ENCODE peak calls at places on chromosome 14, in five cellular contexts. C, W, S, I and Q are unnamed samples.
A peak's percentile ranks its signal among the peaks of the same experiment; 100 is the strongest.

GRCh38 chr14:104928391-104929133 is 3.9 kb downstream of the PLD4 start:
- DNase-seq in C (no peak), W (no peak), S (no peak), I (no peak), Q (no peak)

GRCh38 chr14:62824086-62824485 is 221.2 kb downstream of the KCNH5 start:
- DNase-seq in C (no peak), W (no peak), S (no peak), I (no peak), Q (no peak)

GRCh38 chr14:31208546-31209424 is 1.2 kb upstream of the HECTD1 start:
- DNase-seq in C (no peak), W (no peak), S (no peak), I (no peak), Q (peak; percentile 9)

GRCh38 chr14:54338696-54339317 is 58.0 kb upstream of the CDKN3 start:
- DNase-seq in C (no peak), W (peak; percentile 18), S (peak; percentile 78), I (peak; percentile 19), Q (peak; percentile 18)

GRCh38 chr14:68860771-68861170 is 67.9 kb upstream of the ZFP36L1 start:
- DNase-seq in C (no peak), W (no peak), S (no peak), I (no peak), Q (no peak)

GRCh38 chr14:42930058-42930457 is 1323.4 kb downstream of the LRFN5 start:
- DNase-seq in C (no peak), W (no peak), S (no peak), I (no peak), Q (no peak)

GRCh38 chr14:87990687-87991086 is 2.3 kb downstream of the GALC start:
- DNase-seq in C (no peak), W (no peak), S (no peak), I (no peak), Q (peak; percentile 8)

GRCh38 chr14:42628591-42628990 is 1021.9 kb downstream of the LRFN5 start:
- DNase-seq in C (no peak), W (no peak), S (no peak), I (no peak), Q (no peak)

GRCh38 chr14:36510078-36510799 is 9.8 kb downstream of the NKX2-1 start:
- DNase-seq in C (no peak), W (no peak), S (no peak), I (no peak), Q (no peak)

GRCh38 chr14:28142400-28143015 is 624.1 kb upstream of the FOXG1 start:
- DNase-seq in C (no peak), W (no peak), S (no peak), I (no peak), Q (peak; percentile 1)

GRCh38 chr14:37721976-37722659 is 126.7 kb downstream of the TTC6 start:
- DNase-seq in C (no peak), W (no peak), S (no peak), I (no peak), Q (no peak)

GRCh38 chr14:62743569-62743968 is 301.7 kb downstream of the KCNH5 start:
- DNase-seq in C (no peak), W (no peak), S (no peak), I (no peak), Q (no peak)

GRCh38 chr14:95862243-95862642 is 14.4 kb upstream of the TUNAR start:
- DNase-seq in C (no peak), W (no peak), S (no peak), I (no peak), Q (peak; percentile 27)

GRCh38 chr14:20274062-20274461 is 31.7 kb downstream of the TTC5 start:
- DNase-seq in C (no peak), W (no peak), S (no peak), I (no peak), Q (no peak)

GRCh38 chr14:67409461-67409860 is 2.5 kb downstream of the PLEK2 start:
- DNase-seq in C (no peak), W (no peak), S (no peak), I (no peak), Q (no peak)

GRCh38 chr14:92392726-92393125 is 69.8 kb downstream of the SLC24A4 start:
- DNase-seq in C (no peak), W (no peak), S (no peak), I (peak; percentile 3), Q (peak; percentile 36)
- TF ChIP-seq MYC in C (no peak), W (no peak), S (no peak), I (no peak), Q (no peak)

GRCh38 chr14:100409016-100409385 is 85.9 kb downstream of the SLC25A47 start:
- DNase-seq in C (no peak), W (no peak), S (no peak), I (peak; percentile 38), Q (no peak)

GRCh38 chr14:100407376-100408102 is 84.4 kb downstream of the SLC25A47 start:
- DNase-seq in C (no peak), W (no peak), S (no peak), I (no peak), Q (no peak)

GRCh38 chr14:100410056-100410565 is 87.0 kb downstream of the SLC25A47 start:
- DNase-seq in C (no peak), W (no peak), S (no peak), I (no peak), Q (no peak)

GRCh38 chr14:100406505-100407131 is 83.5 kb downstream of the SLC25A47 start:
- DNase-seq in C (no peak), W (no peak), S (no peak), I (peak; percentile 82), Q (peak; percentile 60)

GRCh38 chr14:100408350-100409015 is 85.3 kb downstream of the SLC25A47 start:
- DNase-seq in C (no peak), W (peak; percentile 80), S (no peak), I (peak; percentile 81), Q (peak; percentile 73)
- TF ChIP-seq MYC in C (no peak), W (no peak), S (no peak), I (no peak), Q (no peak)

GRCh38 chr14:29926701-29927595 is 699 bp downstream of the PRKD1 start:
- DNase-seq in C (no peak), W (peak; percentile 34), S (peak; percentile 65), I (no peak), Q (no peak)
- TF ChIP-seq MYC in C (no peak), W (no peak), S (no peak), I (no peak), Q (no peak)

DNA sequence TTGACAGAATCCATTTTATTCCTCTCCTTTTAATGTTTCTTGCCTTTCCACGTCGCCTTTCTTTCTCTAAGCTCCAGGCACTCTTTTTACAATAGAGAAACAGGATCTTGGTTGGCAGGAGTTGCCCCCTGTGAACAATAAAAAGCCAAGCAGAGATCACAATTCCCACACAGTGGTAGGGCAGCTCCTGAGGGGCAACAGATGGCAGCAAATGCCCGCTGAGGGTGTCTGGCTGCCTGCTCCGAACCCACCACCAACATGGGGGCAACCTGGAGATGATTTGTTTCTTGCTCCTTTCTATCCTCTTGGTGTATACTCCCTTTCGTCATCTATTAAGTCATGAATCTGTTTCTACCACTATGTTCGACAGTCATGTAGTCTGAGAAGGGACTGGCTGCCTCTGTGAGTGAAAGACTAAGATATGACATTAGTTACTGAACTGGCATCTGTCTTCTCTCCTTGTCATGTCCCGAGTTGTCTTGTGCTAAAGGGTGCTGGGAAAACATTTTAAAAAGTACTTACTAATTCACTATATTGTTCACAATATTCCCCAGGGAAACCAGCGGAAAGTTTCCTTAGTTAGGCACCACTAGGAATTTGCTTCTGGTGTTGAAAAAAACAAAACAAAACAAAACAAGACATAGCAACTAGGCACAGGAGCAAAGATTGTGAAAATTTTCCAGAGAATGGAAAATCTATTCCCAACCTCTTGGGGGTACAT is 170.1 kb downstream of the STXBP6 start:
- DNase-seq in C (no peak), W (no peak), S (no peak), I (no peak), Q (no peak)
- TF ChIP-seq MYC in C (no peak), W (no peak), S (no peak), I (no peak), Q (no peak)

GRCh38 chr14:71623939-71624338 is 308.3 kb upstream of the RGS6 start:
- DNase-seq in C (no peak), W (no peak), S (no peak), I (no peak), Q (no peak)
- TF ChIP-seq MYC in C (no peak), W (no peak), S (no peak), I (no peak), Q (no peak)

GRCh38 chr14:34322940-34323418 is 139.1 kb downstream of the SPTSSA start:
- DNase-seq in C (no peak), W (peak; percentile 59), S (peak; percentile 57), I (peak; percentile 76), Q (peak; percentile 73)
- TF ChIP-seq MYC in C (no peak), W (no peak), S (no peak), I (no peak), Q (no peak)

DNA sequence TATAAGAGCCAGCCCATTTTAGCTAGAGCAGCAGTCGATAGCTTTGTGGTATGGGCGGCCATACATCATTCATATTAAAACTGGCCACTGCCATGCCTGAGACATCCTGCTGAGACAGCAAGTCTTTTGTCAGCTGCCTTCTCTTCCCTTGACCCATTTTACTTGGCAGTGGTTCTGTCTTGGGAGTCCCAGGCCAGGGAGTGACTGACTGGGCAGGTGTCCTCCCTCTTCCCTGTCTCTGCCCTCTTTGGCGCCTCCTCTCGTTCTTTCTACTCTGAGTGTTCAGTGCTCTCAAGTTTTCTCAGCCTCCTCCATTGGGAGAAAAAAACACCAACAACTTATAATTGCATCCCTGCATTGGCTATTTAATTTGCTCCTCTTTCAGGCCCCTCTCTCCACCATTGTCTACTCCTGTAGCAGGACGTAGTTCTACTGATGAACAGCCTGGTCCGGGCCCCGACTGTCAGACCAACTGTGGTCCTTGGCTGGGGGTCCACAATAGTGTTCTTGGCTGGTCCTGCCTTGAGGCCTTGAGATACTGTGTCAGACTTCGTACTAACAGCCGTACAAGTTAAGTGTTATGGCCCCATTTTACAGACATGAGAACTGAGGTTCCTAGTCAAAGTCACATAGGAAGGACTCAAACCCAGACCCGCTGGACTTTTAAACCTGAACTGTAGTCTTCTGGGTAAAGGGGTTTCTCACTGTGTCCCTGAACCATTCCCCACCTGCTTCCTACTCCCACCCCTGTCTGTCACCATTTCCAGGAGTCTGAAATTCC is 18.2 kb upstream of the JDP2 start:
- DNase-seq in C (no peak), W (no peak), S (no peak), I (no peak), Q (no peak)
- TF ChIP-seq MYC in C (no peak), W (no peak), S (no peak), I (no peak), Q (no peak)